ENCODE peak calls at places on chromosome 15, in eight cellular contexts. V, F, Z, K, Q, I, E and P are unnamed samples.

GRCh38 chr15:94346272-94346671 is 114.9 kb downstream of the MCTP2 start:
- DNase-seq in I (peak; percentile 19), F (no peak), K (no peak), Z (no peak), V (no peak), E (no peak), Q (no peak), P (peak; percentile 17)

GRCh38 chr15:41965441-41966413 is 6.6 kb downstream of the EHD4 start:
- DNase-seq in V (no peak), F (no peak), K (no peak), Q (peak; percentile 80), Z (peak; percentile 77), E (peak; percentile 90), I (no peak), P (peak; percentile 39)

GRCh38 chr15:90483012-90483307 is 46.8 kb upstream of the CRTC3 start:
- DNase-seq in Z (no peak), V (no peak), F (no peak), E (no peak), I (no peak), Q (no peak), K (no peak), P (no peak)

GRCh38 chr15:91710072-91710471 is 143.4 kb upstream of the SLCO3A1 start:
- DNase-seq in K (no peak), I (no peak), E (no peak), Z (no peak), V (no peak), F (no peak), Q (no peak), P (no peak)

GRCh38 chr15:62786123-62786825 is 256.3 kb upstream of the TPM1 start:
- DNase-seq in I (no peak), V (no peak), F (no peak), E (no peak), Q (no peak), Z (no peak), K (no peak), P (no peak)

GRCh38 chr15:50148362-50148963 is 29.4 kb upstream of the ATP8B4 start:
- DNase-seq in F (peak; percentile 77), I (peak; percentile 72), Z (no peak), V (no peak), E (peak; percentile 48), K (peak; percentile 16), Q (no peak), P (peak; percentile 67)

GRCh38 chr15:29612096-29612495 is 210.2 kb downstream of the TJP1 start:
- DNase-seq in Q (no peak), V (no peak), E (no peak), Z (no peak), I (peak; percentile 67), K (no peak), F (peak; percentile 82), P (peak; percentile 91)

GRCh38 chr15:92934706-92935105 is 34.6 kb downstream of the CHD2 start:
- DNase-seq in V (no peak), Q (no peak), F (no peak), K (no peak), E (no peak), Z (no peak), I (no peak), P (no peak)

GRCh38 chr15:37995461-37996347 is 61.3 kb downstream of the TMCO5A start:
- DNase-seq in Q (no peak), K (peak; percentile 48), F (peak; percentile 59), V (no peak), E (peak; percentile 63), I (peak; percentile 91), Z (no peak), P (peak; percentile 89)

GRCh38 chr15:87154771-87155170 is 1075.1 kb downstream of the AGBL1 start:
- DNase-seq in Q (no peak), V (no peak), F (no peak), E (no peak), I (no peak), Z (no peak), K (no peak), P (no peak)

GRCh38 chr15:78492841-78493240 is 14.5 kb upstream of the HYKK start:
- DNase-seq in Z (no peak), F (no peak), Q (no peak), I (peak; percentile 62), V (no peak), E (no peak), K (no peak), P (peak; percentile 37)

GRCh38 chr15:93270937-93271472 is 182.0 kb upstream of the RGMA start:
- DNase-seq in K (no peak), E (no peak), I (no peak), V (no peak), F (no peak), Q (no peak), Z (no peak), P (no peak)

GRCh38 chr15:76150508-76150907 is 90.7 kb downstream of the TMEM266 start:
- DNase-seq in E (no peak), I (no peak), Z (no peak), K (no peak), V (no peak), Q (peak; percentile 73), F (no peak), P (peak; percentile 28)

GRCh38 chr15:85785887-85786777 is 8.6 kb downstream of the KLHL25 start:
- DNase-seq in I (peak; percentile 56), E (no peak), Z (no peak), K (no peak), Q (peak; percentile 68), V (no peak), F (peak; percentile 24), P (peak; percentile 78)

GRCh38 chr15:25346371-25346770 is 92.5 kb downstream of the UBE3A start:
- DNase-seq in F (no peak), E (no peak), Z (no peak), Q (no peak), K (no peak), V (no peak), I (peak; percentile 17), P (no peak)